ENCODE peak calls at places on chromosomes 2 and 18, in six cellular contexts. Q is C1 segment of cervical spinal cord, T is Ammon's horn, W is amniotic stem cell, Y is NCI-H82, C is MM.1S. F is an unnamed sample.

GRCh38 chr2:32424739-32425138 is 67.9 kb downstream of the BIRC6 start:
- DNase-seq in C (no peak), Y (no peak), T (no peak), W (no peak), Q (no peak), F (no peak)

GRCh38 chr2:133953524-133953923 is 300.3 kb upstream of the MGAT5 start:
- DNase-seq in Y (no peak), C (peak; percentile 84), T (peak; percentile 42), W (no peak), Q (no peak), F (no peak)

GRCh38 chr18:12317664-12318333 is 9.8 kb downstream of the TUBB6 start:
- DNase-seq in T (no peak), W (no peak), C (no peak), Q (no peak), Y (no peak), F (peak; percentile 74)

GRCh38 chr2:71282493-71282892 is 49.1 kb upstream of the ZNF638 start:
- DNase-seq in C (peak; percentile 31), Y (peak; percentile 41), T (peak; percentile 22), W (no peak), Q (no peak), F (no peak)

GRCh38 chr18:11696451-11696850 is 7.4 kb downstream of the GNAL start:
- DNase-seq in W (no peak), T (no peak), C (no peak), Y (peak; percentile 65), Q (no peak), F (no peak)

GRCh38 chr2:238505119-238505891 is 78.6 kb downstream of the ASB1 start:
- DNase-seq in W (no peak), Q (no peak), T (no peak), C (no peak), Y (no peak), F (peak; percentile 23)

GRCh38 chr18:60892855-60893254 is 440.4 kb upstream of the CDH20 start:
- DNase-seq in T (no peak), C (no peak), W (peak; percentile 3), Q (no peak), Y (no peak), F (peak; percentile 72)

GRCh38 chr2:81093031-81093430 is 788.5 kb upstream of the LRRTM1 start:
- DNase-seq in W (no peak), Y (peak; percentile 21), T (no peak), Q (no peak), C (no peak), F (no peak)

GRCh38 chr2:214265991-214266489 is 144.8 kb upstream of the VWC2L start:
- DNase-seq in Y (no peak), W (no peak), Q (no peak), C (no peak), T (no peak), F (no peak)

GRCh38 chr2:146981921-146982320 is 862.9 kb upstream of the ACVR2A start:
- DNase-seq in Y (no peak), Q (no peak), T (no peak), C (no peak), W (no peak), F (peak; percentile 76)

GRCh38 chr18:48540329-48541025 is 1.6 kb downstream of the CTIF start:
- DNase-seq in Y (peak; percentile 77), T (peak; percentile 74), W (no peak), Q (peak; percentile 68), C (peak; percentile 64), F (peak; percentile 60)

GRCh38 chr18:9184998-9185613 is 48.5 kb downstream of the ANKRD12 start:
- DNase-seq in Y (no peak), T (no peak), Q (no peak), C (no peak), W (no peak), F (peak; percentile 33)

GRCh38 chr2:119739580-119740255 is 20.0 kb upstream of the PTPN4 start:
- DNase-seq in W (no peak), Q (peak; percentile 22), Y (peak; percentile 38), T (peak; percentile 40), C (no peak), F (no peak)

GRCh38 chr2:45184606-45185005 is 175.4 kb upstream of the SIX2 start:
- DNase-seq in Y (no peak), C (no peak), T (no peak), W (peak; percentile 35), Q (no peak), F (peak; percentile 66)

GRCh38 chr18:38698108-38698507 is 1132.5 kb upstream of the CELF4 start:
- DNase-seq in C (no peak), Q (no peak), W (no peak), T (no peak), Y (no peak), F (no peak)

GRCh38 chr2:231614559-231615057 is 21.9 kb downstream of the TEX44 start:
- DNase-seq in Y (no peak), C (no peak), T (no peak), Q (peak; percentile 76), W (no peak), F (no peak)

GRCh38 chr2:239157269-239157668 is 243.6 kb downstream of the HDAC4 start:
- DNase-seq in T (no peak), C (no peak), Q (no peak), W (no peak), Y (no peak), F (no peak)

GRCh38 chr2:225120175-225120574 is 77.9 kb upstream of the DOCK10 start:
- DNase-seq in W (no peak), C (no peak), T (no peak), Y (no peak), Q (no peak), F (peak; percentile 15)

GRCh38 chr2:12861344-12861942 is 144.7 kb downstream of the TRIB2 start:
- DNase-seq in Q (no peak), T (no peak), W (no peak), Y (no peak), C (peak; percentile 34), F (peak; percentile 63)

GRCh38 chr18:11553098-11553940 is 56.1 kb upstream of the SLC35G4 start:
- DNase-seq in Q (no peak), Y (peak; percentile 66), W (peak; percentile 0), C (peak; percentile 61), T (peak; percentile 77), F (peak; percentile 70)

F was measured in fibroblast of pulmonary artery.